ENCODE peak calls at places on chromosome 7, in eight cellular contexts. X is fibroblast of lung; O is naive thymus-derived CD4-positive, alpha-beta T cell; W is thyroid gland; K is cerebellum; R is iris pigment epithelial cell; S is HS-5; T is T follicular helper cell. M is an unnamed sample.
A peak's percentile ranks its signal among the peaks of the same experiment; 100 is the strongest.

GRCh38 chr7:5625938-5626337 is 155.5 kb downstream of the RNF216 start:
- DNase-seq in T (no peak), W (no peak), S (peak; percentile 99), R (peak; percentile 92), X (peak; percentile 62), K (no peak), O (no peak), M (no peak)

GRCh38 chr7:154942718-154943117 is 60.2 kb downstream of the PAXIP1 start:
- DNase-seq in W (no peak), T (no peak), S (no peak), R (no peak), K (no peak), O (no peak), X (no peak), M (no peak)

GRCh38 chr7:48628950-48629349 is 295.4 kb upstream of the CDC14C start:
- DNase-seq in S (no peak), K (peak; percentile 19), X (no peak), R (no peak), O (no peak), W (no peak), T (no peak), M (no peak)

GRCh38 chr7:43637114-43637806 is 54.4 kb downstream of the STK17A start:
- DNase-seq in R (peak; percentile 77), T (no peak), O (peak; percentile 42), S (no peak), W (no peak), X (no peak), K (no peak), M (no peak)

GRCh38 chr7:19442016-19442785 is 266.6 kb downstream of the POLR1F start:
- DNase-seq in X (peak; percentile 76), S (peak; percentile 10), T (no peak), K (no peak), R (peak; percentile 80), W (no peak), O (no peak), M (no peak)

GRCh38 chr7:143360788-143361551 is 1.5 kb downstream of the FAM131B start:
- DNase-seq in K (peak; percentile 67), O (no peak), R (no peak), T (no peak), S (no peak), W (no peak), X (no peak), M (no peak)

GRCh38 chr7:132362059-132362458 is 214.2 kb downstream of the PLXNA4 start:
- DNase-seq in O (no peak), S (no peak), K (no peak), R (no peak), T (no peak), X (no peak), W (no peak), M (no peak)

GRCh38 chr7:75971961-75972763 is 22.2 kb downstream of the TMEM120A start:
- DNase-seq in T (no peak), X (peak; percentile 36), W (no peak), R (peak; percentile 52), K (no peak), S (no peak), O (no peak), M (peak; percentile 38)

GRCh38 chr7:15199482-15199881 is 296.9 kb upstream of the DGKB start:
- DNase-seq in S (no peak), W (no peak), X (peak; percentile 37), K (no peak), O (no peak), R (peak; percentile 21), T (no peak), M (no peak)

GRCh38 chr7:98930464-98930863 is 52.1 kb downstream of the TRRAP start:
- DNase-seq in O (no peak), X (no peak), S (no peak), W (no peak), K (no peak), R (no peak), T (no peak), M (no peak)

GRCh38 chr7:26515462-26515861 is 223.8 kb downstream of the SNX10 start:
- DNase-seq in O (no peak), T (no peak), R (no peak), W (peak; percentile 5), K (peak; percentile 44), S (no peak), X (no peak), M (peak; percentile 90)

GRCh38 chr7:19982841-19983835 is 209.7 kb upstream of the TMEM196 start:
- DNase-seq in K (no peak), S (peak; percentile 31), R (peak; percentile 67), O (no peak), X (peak; percentile 89), W (peak; percentile 1), T (no peak), M (peak; percentile 43)

GRCh38 chr7:29844614-29845013 is 38.3 kb downstream of the WIPF3 start:
- DNase-seq in W (no peak), X (no peak), K (no peak), O (no peak), S (no peak), T (no peak), R (no peak), M (no peak)

GRCh38 chr7:42233939-42234338 is 3.1 kb downstream of the GLI3 start:
- DNase-seq in T (no peak), K (no peak), O (no peak), X (no peak), R (peak; percentile 76), W (no peak), S (no peak), M (no peak)

GRCh38 chr7:49787980-49788379 is 14.5 kb downstream of the VWC2 start:
- DNase-seq in X (no peak), K (peak; percentile 59), W (no peak), O (no peak), R (no peak), T (no peak), S (no peak), M (no peak)

GRCh38 chr7:143405671-143406352 is 2.8 kb downstream of the EPHA1 start:
- DNase-seq in K (no peak), X (peak; percentile 45), S (no peak), W (no peak), T (no peak), R (no peak), O (no peak), M (no peak)

GRCh38 chr7:150801946-150802771 is 1.6 kb downstream of the TMEM176A start:
- DNase-seq in W (no peak), T (no peak), X (no peak), R (no peak), K (no peak), S (no peak), O (no peak), M (no peak)

GRCh38 chr7:151700621-151701185 is 176.2 kb downstream of the PRKAG2 start:
- DNase-seq in T (no peak), O (no peak), R (peak; percentile 88), W (no peak), S (no peak), X (peak; percentile 42), K (no peak), M (no peak)

GRCh38 chr7:121924273-121925184 is 51.6 kb downstream of the PTPRZ1 start:
- DNase-seq in T (no peak), K (no peak), S (no peak), O (no peak), R (no peak), W (no peak), X (no peak), M (no peak)

GRCh38 chr7:93314449-93314848 is 82.3 kb downstream of the VPS50 start:
- DNase-seq in R (no peak), W (no peak), X (no peak), K (no peak), S (no peak), T (no peak), O (no peak), M (no peak)

GRCh38 chr7:141563956-141564623 is 12.9 kb downstream of the AGK start:
- DNase-seq in S (no peak), W (no peak), K (no peak), R (no peak), O (no peak), X (no peak), T (no peak), M (no peak)

GRCh38 chr7:17041324-17041723 is 159.5 kb upstream of the AGR3 start:
- DNase-seq in W (no peak), X (peak; percentile 90), R (peak; percentile 96), O (peak; percentile 36), T (no peak), K (no peak), S (peak; percentile 91), M (no peak)

GRCh38 chr7:139915301-139915863 is 86.3 kb downstream of the TBXAS1 start:
- DNase-seq in O (no peak), S (no peak), X (peak; percentile 68), W (no peak), K (no peak), T (no peak), R (peak; percentile 82), M (no peak)

GRCh38 chr7:144534196-144534595 is 130.7 kb upstream of the NOBOX start:
- DNase-seq in W (no peak), K (no peak), T (no peak), S (no peak), O (no peak), R (peak; percentile 4), X (no peak), M (no peak)

GRCh38 chr7:30789334-30789711 is 18.1 kb downstream of the MINDY4 start:
- DNase-seq in O (no peak), X (peak; percentile 82), W (no peak), R (peak; percentile 76), K (no peak), T (no peak), S (peak; percentile 79), M (peak; percentile 23)

GRCh38 chr7:137715101-137715500 is 131.7 kb downstream of the DGKI start:
- DNase-seq in O (no peak), T (no peak), K (no peak), R (peak; percentile 27), S (no peak), W (no peak), X (no peak), M (no peak)

GRCh38 chr7:112497481-112497880 is 16.7 kb downstream of the LSMEM1 start:
- DNase-seq in W (no peak), O (no peak), X (no peak), S (no peak), T (no peak), R (no peak), K (no peak), M (no peak)

GRCh38 chr7:120775703-120776265 is 82.2 kb downstream of the TSPAN12 start:
- DNase-seq in S (no peak), K (no peak), X (no peak), T (no peak), O (no peak), W (no peak), R (no peak), M (no peak)

M was measured in body of pancreas.